ENCODE peak calls at places on chromosomes 13 and 19, in four cellular contexts. N, R, H and L are unnamed samples.

GRCh38 chr19:1767464-1767933 is 14.2 kb downstream of the ONECUT3 start:
- DNase-seq in N (peak), H (no peak), R (no peak), L (no peak)

GRCh38 chr13:98626298-98626940 is 49.5 kb upstream of the STK24 start:
- DNase-seq in R (no peak), N (no peak), H (no peak), L (no peak)

GRCh38 chr13:89115307-89115706 is 1444.1 kb downstream of the SLITRK5 start:
- DNase-seq in H (no peak), N (no peak), R (no peak), L (no peak)

GRCh38 chr13:51380269-51380668 is 40.8 kb downstream of the SERPINE3 start:
- DNase-seq in H (peak), R (no peak), N (no peak), L (no peak)

GRCh38 chr19:45790942-45791341 is 1.7 kb downstream of the DMWD start:
- DNase-seq in R (no peak), N (no peak), H (no peak), L (no peak)

GRCh38 chr19:18173054-18173571 is 500 bp upstream of the IFI30 start:
- DNase-seq in H (no peak), R (no peak), N (no peak), L (no peak)

GRCh38 chr19:10617409-10618121 is 7.8 kb upstream of the SLC44A2 start:
- DNase-seq in N (no peak), R (peak), H (peak), L (no peak)

GRCh38 chr13:86559915-86560314 is 760.7 kb upstream of the SLITRK6 start:
- DNase-seq in R (no peak), H (no peak), N (no peak), L (no peak)

GRCh38 chr19:480016-480855 is 16.1 kb upstream of the MADCAM1 start:
- DNase-seq in N (peak), H (peak), R (no peak), L (peak)

GRCh38 chr13:21427741-21428140 is 31.4 kb downstream of the ZDHHC20 start:
- DNase-seq in R (no peak), N (no peak), H (no peak), L (no peak)

GRCh38 chr13:113981611-113982295 is 7.9 kb upstream of the C13orf46 start:
- DNase-seq in H (no peak), N (no peak), R (no peak), L (no peak)

GRCh38 chr19:1210227-1210538 is 4.6 kb downstream of the STK11 start:
- DNase-seq in N (no peak), R (no peak), H (no peak), L (no peak)

GRCh38 chr13:108034909-108035308 is 180.4 kb downstream of the LIG4 start:
- DNase-seq in R (no peak), H (no peak), N (no peak), L (no peak)

GRCh38 chr19:41195675-41196497 is 2.9 kb downstream of the CYP2S1 start:
- DNase-seq in N (no peak), H (peak), R (no peak), L (no peak)

GRCh38 chr19:38657633-38658222 is 10.3 kb downstream of the ACTN4 start:
- DNase-seq in H (peak), N (no peak), R (peak), L (no peak)

GRCh38 chr19:39846176-39846677 is at the start of gene FBL:
- DNase-seq in N (peak), R (peak), H (peak), L (peak)

GRCh38 chr19:18284710-18285430 is 3.4 kb upstream of the JUND start:
- DNase-seq in R (no peak), H (no peak), N (no peak), L (no peak)

GRCh38 chr19:38841787-38842438 is 7.9 kb downstream of the HNRNPL start:
- DNase-seq in H (no peak), R (no peak), N (no peak), L (no peak)

GRCh38 chr19:42553292-42554045 is 25.2 kb upstream of the CEACAM1 start:
- DNase-seq in R (peak), N (peak), H (peak), L (peak)

GRCh38 chr19:14053032-14053431 is 8.8 kb downstream of the PALM3 start:
- DNase-seq in N (no peak), H (no peak), R (no peak), L (no peak)

GRCh38 chr19:14052470-14052869 is 9.4 kb downstream of the PALM3 start:
- DNase-seq in H (no peak), N (no peak), R (no peak), L (no peak)

GRCh38 chr19:14054099-14054498 is 7.8 kb downstream of the PALM3 start:
- DNase-seq in N (no peak), H (no peak), R (no peak), L (no peak)

GRCh38 chr19:14054721-14055120 is 7.2 kb downstream of the PALM3 start:
- DNase-seq in H (no peak), R (no peak), N (no peak), L (no peak)

DNA sequence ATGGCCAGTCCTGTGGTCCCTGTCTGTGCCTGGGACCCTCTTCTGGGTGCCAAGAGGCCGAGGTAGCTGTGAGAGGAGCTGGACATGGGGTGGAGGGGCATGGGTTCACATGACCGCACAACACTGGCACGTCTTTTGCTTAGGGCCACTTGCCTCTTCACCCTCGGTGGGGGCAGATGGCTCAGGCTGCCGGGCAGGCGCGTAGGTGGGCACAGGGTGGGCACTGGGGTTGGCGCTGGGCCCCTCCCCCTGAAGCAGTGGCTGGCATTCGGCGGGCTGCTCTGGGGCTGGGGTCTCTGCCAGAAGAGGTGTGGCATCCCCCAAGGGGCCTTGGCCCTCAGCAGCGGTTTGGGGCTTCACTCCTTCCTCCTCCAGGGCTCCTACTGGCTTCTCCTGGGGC is 8.4 kb downstream of the PALM3 start:
- DNase-seq in H (no peak), N (no peak), R (no peak), L (no peak)
- TF ChIP-seq CTCF in H (no peak), N (no peak), R (no peak), L (no peak)

GRCh38 chr19:14682084-14682483 is 7.4 kb upstream of the ADGRE3 start:
- DNase-seq in N (no peak), H (no peak), R (no peak), L (no peak)

GRCh38 chr19:14689598-14690503 is at the start of gene ZNF333:
- DNase-seq in N (peak), R (peak), H (peak), L (peak)

GRCh38 chr19:14683439-14683838 is 6.4 kb upstream of the ZNF333 start:
- DNase-seq in R (no peak), H (no peak), N (no peak), L (no peak)

DNA sequence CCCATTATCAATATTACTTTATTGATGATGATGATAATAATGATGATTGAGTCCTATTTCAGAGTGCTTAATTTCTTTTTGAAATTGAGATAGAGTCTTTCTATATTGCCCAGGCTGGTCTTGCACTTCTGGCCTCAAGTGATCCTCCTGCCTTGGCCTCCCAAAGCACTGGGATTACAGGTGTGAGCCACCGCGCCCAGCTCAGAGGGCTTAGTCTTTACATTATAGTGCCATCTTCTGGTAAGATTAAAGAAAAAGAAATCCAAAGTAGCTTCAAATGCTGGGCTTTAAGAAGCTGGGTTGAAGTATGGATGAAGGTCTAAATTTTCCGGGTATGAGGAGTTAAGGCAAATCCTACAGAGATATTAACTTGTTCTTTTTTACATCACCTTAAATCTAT is 3.4 kb upstream of the ZNF333 start:
- DNase-seq in R (no peak), H (no peak), N (no peak), L (no peak)
- TF ChIP-seq CTCF in R (no peak), H (peak), N (peak), L (no peak)

GRCh38 chr19:15050639-15051038 is 1.4 kb downstream of the CASP14 start:
- DNase-seq in R (no peak), H (no peak), N (no peak), L (no peak)
- TF ChIP-seq CTCF in R (no peak), H (no peak), N (no peak), L (no peak)

GRCh38 chr13:104737713-104738112 is 1671.5 kb upstream of the SLC10A2 start:
- DNase-seq in H (no peak), N (no peak), R (no peak), L (no peak)
- TF ChIP-seq CTCF in H (no peak), N (no peak), R (no peak), L (no peak)

GRCh38 chr13:43978688-43979087 is 99.0 kb downstream of the LACC1 start:
- DNase-seq in N (no peak), R (no peak), H (no peak), L (no peak)

GRCh38 chr13:43981512-43982301 is 102.0 kb downstream of the LACC1 start:
- DNase-seq in N (no peak), R (no peak), H (no peak), L (no peak)

GRCh38 chr13:43983373-43983772 is 103.7 kb downstream of the LACC1 start:
- DNase-seq in R (no peak), N (no peak), H (no peak), L (no peak)

GRCh38 chr13:43979492-43979891 is 99.8 kb downstream of the LACC1 start:
- DNase-seq in N (no peak), H (no peak), R (no peak), L (no peak)

DNA sequence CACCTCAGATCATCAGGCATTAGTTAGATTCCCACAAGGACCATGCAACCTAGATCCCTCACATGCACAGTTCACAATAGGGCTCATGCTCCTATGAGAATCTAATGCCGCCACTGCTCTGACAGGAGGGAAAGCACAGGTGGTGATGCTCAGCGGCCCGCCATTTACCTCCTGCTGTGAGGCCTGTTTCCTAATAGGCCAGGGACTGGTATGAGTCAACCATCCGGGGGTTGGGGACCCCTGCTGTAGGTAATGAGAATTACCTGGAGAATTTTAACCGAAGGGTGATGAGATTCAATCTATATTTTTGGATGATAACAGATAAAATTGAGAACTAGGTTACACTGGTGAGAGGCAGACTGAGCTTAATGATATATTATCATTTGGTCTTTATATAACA is 101.4 kb downstream of the LACC1 start:
- DNase-seq in R (no peak), N (no peak), H (no peak), L (no peak)
- TF ChIP-seq CTCF in R (no peak), N (no peak), H (peak), L (no peak)

DNA sequence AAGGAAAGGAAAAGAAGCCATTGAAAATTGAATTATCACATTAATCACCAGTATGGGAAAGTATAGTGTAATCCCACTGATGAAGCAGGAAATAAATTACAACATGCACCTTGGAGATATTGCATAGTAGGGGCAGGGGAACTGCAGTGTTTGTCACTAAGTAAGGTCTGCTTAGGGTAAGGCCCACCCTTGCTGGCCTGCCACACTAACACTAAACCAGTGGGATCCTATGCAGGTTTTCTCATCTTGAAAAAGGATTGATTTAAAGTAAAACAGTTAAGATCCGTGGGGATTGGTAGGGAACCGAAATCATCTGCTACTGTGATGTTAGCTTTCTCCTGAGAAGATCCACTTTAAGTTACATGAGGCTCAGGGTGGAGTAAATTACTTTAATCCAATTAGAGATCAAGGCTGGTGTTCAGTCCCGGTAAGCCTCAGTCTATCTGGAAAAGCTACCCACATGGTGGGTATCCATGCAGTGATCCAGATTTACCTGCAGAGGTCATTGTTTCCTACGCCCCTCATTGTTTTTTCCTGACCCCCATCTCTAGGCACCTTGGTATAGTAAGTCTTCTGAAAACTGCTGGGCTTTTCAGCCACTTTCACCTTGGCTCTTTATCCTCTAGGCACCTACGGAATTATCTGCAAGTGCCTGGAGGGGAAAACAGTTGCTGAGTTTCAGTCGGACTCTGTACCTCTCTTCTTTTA is 1014.9 kb upstream of the ATXN8OS start:
- DNase-seq in R (no peak), N (no peak), H (no peak), L (no peak)
- TF ChIP-seq CTCF in R (no peak), N (no peak), H (no peak), L (no peak)

GRCh38 chr13:65091031-65091430 is 2139.1 kb downstream of the PCDH9 start:
- DNase-seq in H (no peak), N (no peak), R (no peak), L (no peak)

GRCh38 chr13:65090191-65090590 is 2139.9 kb downstream of the PCDH9 start:
- DNase-seq in R (no peak), H (no peak), N (no peak), L (no peak)

DNA sequence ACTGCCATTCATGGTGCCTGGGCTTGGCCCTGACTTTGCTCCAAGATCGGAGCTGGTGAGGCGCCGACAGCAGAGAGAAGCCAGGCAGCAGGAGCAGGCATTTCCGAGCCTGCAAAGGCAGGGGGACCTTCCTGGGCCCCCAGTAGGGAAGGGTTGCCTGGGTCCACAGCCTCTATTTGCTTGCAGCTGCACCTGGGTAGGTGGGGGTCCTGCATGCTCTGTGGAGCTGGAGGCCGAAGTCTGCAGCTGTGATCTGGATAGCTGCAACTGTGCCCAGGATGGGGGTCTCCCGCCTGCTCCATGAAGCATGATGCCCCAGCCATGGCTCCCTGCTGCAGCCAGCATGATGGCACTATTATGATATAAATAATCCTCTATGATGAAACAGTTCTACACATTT is 2144.2 kb downstream of the PCDH9 start:
- DNase-seq in H (no peak), N (no peak), R (no peak), L (no peak)
- TF ChIP-seq CTCF in H (no peak), N (no peak), R (no peak), L (no peak)